ENCODE peak calls at places on chromosomes 16 and 17, in eight cellular contexts. F is NCI-H1092; S is HFF-Myc; G is stimulated activated CD4-positive, alpha-beta T cell treated with anti-CD3 and anti-CD28 coated beads, Interleukin-4, amount 100 ng/mL, for 4 hours; W is mesothelial cell of epicardium; B is GM03348; V is effector CD8-positive, alpha-beta T cell; Q is cardiac fibroblast. O is an unnamed sample.

GRCh38 chr16:48479955-48480354 is 94.7 kb upstream of the SIAH1 start:
- DNase-seq in B (no peak), V (no peak), W (no peak), S (no peak), Q (peak), G (no peak), F (no peak), O (no peak)

GRCh38 chr17:80995131-80995530 is 3.5 kb downstream of the CHMP6 start:
- DNase-seq in B (no peak), W (no peak), V (no peak), G (no peak), S (no peak), F (no peak), Q (no peak), O (no peak)

GRCh38 chr17:56297142-56297541 is 143.9 kb downstream of the ANKFN1 start:
- DNase-seq in W (no peak), G (peak), S (no peak), B (peak), V (no peak), F (no peak), Q (no peak), O (no peak)

GRCh38 chr17:49210158-49211029 is at the start of the genes ABI3 and GNGT2:
- DNase-seq in G (peak), V (peak), Q (peak), W (no peak), S (no peak), B (no peak), F (no peak), O (no peak)

GRCh38 chr17:29379084-29379811 is 10.9 kb upstream of the TAOK1 start:
- DNase-seq in F (no peak), B (no peak), V (no peak), Q (peak), G (no peak), S (no peak), W (no peak), O (no peak)

GRCh38 chr16:78742501-78743283 is 643.2 kb downstream of the WWOX start:
- DNase-seq in Q (no peak), W (no peak), V (peak), G (peak), F (no peak), S (no peak), B (no peak), O (no peak)

GRCh38 chr17:9204623-9205329 is 183.5 kb downstream of the NTN1 start:
- DNase-seq in Q (no peak), G (no peak), V (no peak), F (no peak), S (no peak), B (no peak), W (no peak), O (no peak)

GRCh38 chr17:12806630-12807029 is 17.3 kb downstream of the ARHGAP44 start:
- DNase-seq in W (no peak), B (no peak), G (no peak), F (no peak), V (no peak), S (no peak), Q (no peak), O (no peak)

GRCh38 chr17:76478097-76478496 is 10.7 kb downstream of the AANAT start:
- DNase-seq in Q (no peak), W (no peak), V (no peak), S (no peak), G (no peak), F (no peak), B (no peak), O (no peak)

GRCh38 chr16:1818873-1819525 is 7.6 kb downstream of the HAGH start:
- DNase-seq in V (no peak), F (no peak), S (no peak), G (no peak), Q (no peak), B (no peak), W (no peak), O (no peak)

GRCh38 chr17:62882284-62882683 is 74.2 kb upstream of the MARCHF10 start:
- DNase-seq in S (no peak), Q (peak), F (no peak), G (no peak), B (no peak), V (no peak), W (no peak), O (no peak)

GRCh38 chr16:71358464-71359031 is at the start of gene CALB2:
- DNase-seq in B (peak), Q (peak), W (peak), S (no peak), F (peak), G (peak), V (peak), O (peak)

GRCh38 chr17:51833045-51833444 is 325.5 kb downstream of the CA10 start:
- DNase-seq in W (no peak), B (no peak), G (no peak), Q (no peak), V (no peak), F (no peak), S (no peak), O (no peak)

GRCh38 chr17:45579529-45580495 is 89.3 kb upstream of the PLEKHM1 start:
- DNase-seq in S (no peak), B (no peak), G (no peak), Q (no peak), V (no peak), W (no peak), F (no peak), O (no peak)

GRCh38 chr16:84228321-84228838 is 11.4 kb downstream of the KCNG4 start:
- DNase-seq in B (peak), S (peak), V (no peak), Q (peak), F (no peak), W (no peak), G (no peak), O (peak)

GRCh38 chr16:7140899-7141298 is 191.7 kb upstream of the RBFOX1 start:
- DNase-seq in W (no peak), S (no peak), F (no peak), B (no peak), Q (no peak), V (no peak), G (no peak), O (no peak)

GRCh38 chr17:56676807-56677206 is 83.3 kb downstream of the NOG start:
- DNase-seq in S (no peak), F (no peak), Q (peak), G (no peak), B (peak), W (no peak), V (no peak), O (no peak)

GRCh38 chr16:24858219-24859041 is 12.7 kb downstream of the SLC5A11 start:
- DNase-seq in G (peak), W (peak), F (no peak), Q (peak), V (peak), S (no peak), B (peak), O (no peak)

GRCh38 chr17:50055055-50055425 is 870 bp upstream of the ITGA3 start:
- DNase-seq in G (no peak), F (no peak), B (peak), Q (no peak), W (no peak), V (no peak), S (no peak), O (peak)

GRCh38 chr16:16120382-16121184 is 102.7 kb downstream of the ABCC6 start:
- DNase-seq in B (no peak), G (no peak), V (no peak), W (no peak), S (no peak), F (peak), Q (no peak), O (peak)

GRCh38 chr17:80671823-80672105 is 127.1 kb downstream of the RPTOR start:
- DNase-seq in F (no peak), B (no peak), S (no peak), G (no peak), W (no peak), V (no peak), Q (no peak), O (no peak)

GRCh38 chr17:29151567-29151966 is 28.6 kb downstream of the MYO18A start:
- DNase-seq in W (no peak), S (no peak), Q (peak), V (no peak), G (no peak), B (no peak), F (no peak), O (no peak)

O was measured in DMS79 treated with DMSO at 0.1 percent for 48 hours.